ENCODE peak calls at places on chromosomes 1 and 21, in seven cellular contexts. F, T, A, K, O, B and R are unnamed samples.

GRCh38 chr1:183956559-183957188 is 80.9 kb downstream of the COLGALT2 start:
- DNase-seq in F (no peak), K (no peak), O (no peak), B (peak), T (peak), A (no peak), R (peak)

GRCh38 chr1:204327359-204327758 is 32.4 kb downstream of the PLEKHA6 start:
- DNase-seq in K (no peak), F (no peak), B (no peak), O (no peak), A (no peak), T (no peak), R (no peak)

GRCh38 chr1:198908995-198909394 is 270.2 kb downstream of the PTPRC start:
- DNase-seq in B (no peak), O (no peak), A (no peak), F (no peak), T (no peak), K (no peak), R (no peak)

GRCh38 chr1:205258313-205259176 is 30.8 kb downstream of the TMCC2 start:
- DNase-seq in K (no peak), B (no peak), A (peak), F (no peak), O (no peak), T (peak), R (no peak)

GRCh38 chr1:242525360-242525722 is 844 bp upstream of the PLD5 start:
- DNase-seq in T (no peak), K (no peak), O (no peak), B (no peak), A (no peak), F (no peak), R (peak)

GRCh38 chr21:34950980-34951379 is 98.1 kb downstream of the RUNX1 start:
- DNase-seq in K (no peak), A (no peak), F (no peak), T (no peak), B (no peak), O (no peak), R (no peak)

GRCh38 chr1:162443906-162444305 is 32.0 kb upstream of the SH2D1B start:
- DNase-seq in T (peak), O (no peak), B (no peak), K (no peak), A (no peak), F (no peak), R (no peak)

GRCh38 chr1:99851850-99852454 is 1.8 kb downstream of the AGL start:
- DNase-seq in T (no peak), O (no peak), B (no peak), A (no peak), K (no peak), F (no peak), R (no peak)

GRCh38 chr1:20494609-20495311 is 8.8 kb upstream of the CAMK2N1 start:
- DNase-seq in F (no peak), K (no peak), T (peak), O (no peak), B (no peak), A (no peak), R (no peak)

GRCh38 chr1:232142403-232143314 is 487.3 kb downstream of the SIPA1L2 start:
- DNase-seq in T (peak), B (no peak), F (peak), O (peak), A (no peak), K (no peak), R (no peak)

GRCh38 chr21:42820513-42821465 is 58.5 kb downstream of the WDR4 start:
- DNase-seq in O (no peak), B (no peak), T (no peak), K (no peak), F (no peak), A (no peak), R (no peak)

GRCh38 chr1:231937013-231937754 is 310.6 kb downstream of the DISC1 start:
- DNase-seq in K (peak), A (peak), T (no peak), B (no peak), O (no peak), F (no peak), R (no peak)

GRCh38 chr1:185432943-185433342 is 115.9 kb upstream of the IVNS1ABP start:
- DNase-seq in K (no peak), B (no peak), O (no peak), F (no peak), A (no peak), T (no peak), R (no peak)

GRCh38 chr1:47692196-47692595 is 254.4 kb downstream of the FOXD2 start:
- DNase-seq in A (no peak), O (no peak), T (no peak), B (no peak), K (no peak), F (no peak), R (no peak)

GRCh38 chr21:34766862-34767261 is 98.1 kb downstream of the CLIC6 start:
- DNase-seq in O (no peak), F (no peak), T (no peak), B (no peak), K (no peak), A (no peak), R (no peak)

GRCh38 chr1:192878249-192878648 is 69.4 kb downstream of the RGS2 start:
- DNase-seq in K (no peak), T (peak), F (peak), B (no peak), O (peak), A (no peak), R (no peak)

GRCh38 chr1:83845437-83846071 is 153.4 kb downstream of the TTLL7 start:
- DNase-seq in B (no peak), A (no peak), F (no peak), O (no peak), K (no peak), T (peak), R (no peak)

GRCh38 chr1:161200421-161200991 is 1.7 kb upstream of the ADAMTS4 start:
- DNase-seq in B (no peak), O (peak), A (no peak), T (peak), K (no peak), F (no peak), R (peak)

GRCh38 chr21:14545906-14546480 is at the start of gene SAMSN1:
- DNase-seq in F (no peak), T (peak), A (no peak), O (no peak), K (no peak), B (peak), R (no peak)

GRCh38 chr1:150441121-150441520 is 46.1 kb upstream of the TARS2 start:
- DNase-seq in F (no peak), K (no peak), O (no peak), T (no peak), A (no peak), B (no peak), R (no peak)

GRCh38 chr1:167401260-167401873 is 117.0 kb downstream of the CD247 start:
- DNase-seq in A (no peak), B (peak), O (no peak), T (peak), F (no peak), K (peak), R (peak)

GRCh38 chr1:248686815-248687214 is 15.8 kb downstream of the OR14I1 start:
- DNase-seq in A (no peak), K (no peak), B (peak), F (no peak), T (no peak), O (no peak), R (peak)

GRCh38 chr1:224047538-224047937 is 66.4 kb upstream of the FBXO28 start:
- DNase-seq in A (no peak), F (no peak), K (no peak), O (no peak), T (peak), B (no peak), R (no peak)

GRCh38 chr1:1923681-1924000 is 4.6 kb upstream of the TMEM52 start:
- DNase-seq in F (no peak), A (no peak), O (no peak), T (no peak), B (no peak), K (no peak), R (no peak)

GRCh38 chr21:38887750-38888149 is 82.0 kb downstream of the ETS2 start:
- DNase-seq in A (no peak), B (no peak), O (no peak), F (no peak), T (no peak), K (no peak), R (no peak)

GRCh38 chr1:28370220-28371010 is 875 bp downstream of the PHACTR4 start:
- DNase-seq in T (peak), O (no peak), B (peak), A (no peak), F (no peak), K (peak), R (peak)
- TF ChIP-seq CTCF in T (peak), O (no peak), B (no peak), A (no peak), F (peak), K (peak), R (no peak)

GRCh38 chr1:182930985-182931384 is 22.0 kb downstream of the SHCBP1L start:
- DNase-seq in B (no peak), K (no peak), F (no peak), T (no peak), O (no peak), A (no peak), R (no peak)
- TF ChIP-seq CTCF in B (no peak), K (no peak), F (no peak), T (no peak), O (no peak), A (no peak), R (no peak)

GRCh38 chr21:45168522-45168921 is 94.1 kb downstream of the ADARB1 start:
- DNase-seq in A (no peak), T (no peak), F (no peak), O (no peak), K (no peak), B (no peak), R (no peak)

GRCh38 chr21:45169682-45170081 is 95.3 kb downstream of the ADARB1 start:
- DNase-seq in T (no peak), F (no peak), O (no peak), A (no peak), B (no peak), K (no peak), R (no peak)

GRCh38 chr21:45166931-45167330 is 92.6 kb downstream of the ADARB1 start:
- DNase-seq in F (no peak), A (no peak), T (no peak), K (no peak), O (no peak), B (no peak), R (no peak)

GRCh38 chr21:45169001-45169400 is 94.6 kb downstream of the ADARB1 start:
- DNase-seq in B (no peak), O (no peak), A (no peak), F (no peak), T (no peak), K (no peak), R (no peak)

GRCh38 chr21:45167796-45168222 is 93.4 kb downstream of the ADARB1 start:
- DNase-seq in O (no peak), A (no peak), F (no peak), B (no peak), K (no peak), T (peak), R (no peak)
- TF ChIP-seq CTCF in O (no peak), A (no peak), F (no peak), B (no peak), K (no peak), T (no peak), R (no peak)

DNA sequence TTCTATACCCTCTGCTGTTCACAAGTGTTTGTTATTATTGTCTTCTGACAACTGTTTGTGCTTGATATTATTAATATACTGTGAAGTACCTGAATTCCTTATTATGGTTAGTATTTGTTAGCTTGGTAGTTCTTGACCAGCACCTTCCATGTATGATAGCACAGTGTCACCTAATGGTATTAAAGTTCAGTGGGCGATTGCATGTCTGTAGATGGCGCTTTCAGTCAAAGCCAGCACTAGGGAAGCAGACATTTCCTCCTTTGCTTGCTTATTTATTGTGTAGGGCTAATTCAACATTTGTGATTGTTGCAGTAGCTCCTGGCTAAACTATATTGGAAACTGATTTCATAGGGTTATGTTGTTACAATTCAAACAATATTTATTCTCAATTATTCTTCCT is 218.0 kb downstream of the ZP4 start:
- DNase-seq in T (no peak), F (no peak), A (no peak), K (no peak), O (no peak), B (no peak), R (no peak)
- TF ChIP-seq CTCF in T (no peak), F (no peak), A (peak), K (no peak), O (no peak), B (peak), R (no peak)

GRCh38 chr1:35870651-35871309 is 12.2 kb upstream of the AGO1 start:
- DNase-seq in O (no peak), B (no peak), K (no peak), A (no peak), T (no peak), F (no peak), R (no peak)
- TF ChIP-seq CTCF in O (no peak), B (no peak), K (no peak), A (no peak), T (no peak), F (no peak), R (no peak)

GRCh38 chr1:37487619-37487984 is 13.2 kb downstream of the ZC3H12A start:
- DNase-seq in B (no peak), T (no peak), A (no peak), O (no peak), K (no peak), F (no peak), R (no peak)
- TF ChIP-seq CTCF in B (no peak), T (no peak), A (no peak), O (no peak), K (peak), F (peak), R (no peak)

DNA sequence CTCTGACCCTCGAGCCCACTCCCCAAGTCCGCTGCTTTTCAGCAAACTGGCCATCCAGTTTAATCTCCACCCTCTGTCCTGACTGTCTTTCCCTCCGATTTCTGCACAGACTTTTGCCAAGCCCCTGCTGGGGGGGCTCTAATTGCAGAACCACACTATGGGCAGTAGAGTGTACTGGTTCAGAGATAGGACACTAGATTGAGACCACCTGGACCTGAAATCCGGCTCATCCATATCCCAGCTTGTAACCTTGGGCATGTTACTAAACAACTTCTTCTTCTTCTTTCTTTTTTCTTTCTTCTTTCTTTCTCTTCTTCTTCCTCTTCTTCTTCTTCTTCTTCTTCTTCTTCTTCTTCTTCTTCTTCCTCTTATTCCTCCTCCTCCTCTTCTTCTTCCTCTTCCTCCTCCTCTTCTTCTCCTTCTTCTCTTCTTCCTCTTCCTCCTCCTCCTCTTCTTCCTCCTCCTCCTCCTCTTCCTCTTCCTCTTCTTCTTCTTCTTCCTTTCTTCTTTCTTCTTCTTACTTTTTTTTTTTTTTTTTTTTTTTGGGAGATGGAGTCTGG is 7.7 kb downstream of the LRRC71 start:
- DNase-seq in T (no peak), A (no peak), B (no peak), K (no peak), F (no peak), O (no peak), R (no peak)
- TF ChIP-seq CTCF in T (no peak), A (no peak), B (no peak), K (peak), F (peak), O (no peak), R (no peak)